ENCODE peak calls at places on chromosomes 3 and 15, in six cellular contexts. G is HepG2, O is GM12892, T is H1, C is GM12878, R is K562. X is an unnamed sample.

GRCh38 chr15:30023798-30024295 is 58.9 kb upstream of the GOLGA8J start:
- DNase-seq in G (no peak), O (no peak), T (no peak), C (no peak), R (no peak), X (no peak)

GRCh38 chr15:90872481-90873184 is 4.2 kb downstream of the FURIN start:
- DNase-seq in G (peak; percentile 56), O (peak; percentile 43), T (no peak), C (no peak), R (peak; percentile 45), X (no peak)

GRCh38 chr3:24494616-24495333 is at the start of gene THRB:
- DNase-seq in G (peak; percentile 56), O (peak; percentile 37), T (peak; percentile 82), C (no peak), R (peak; percentile 77), X (peak; percentile 37)

GRCh38 chr3:30124435-30125390 is 481.7 kb upstream of the TGFBR2 start:
- DNase-seq in G (no peak), O (no peak), T (no peak), C (no peak), R (no peak), X (no peak)

GRCh38 chr15:90221251-90221900 is 12.4 kb downstream of the CIB1 start:
- DNase-seq in G (peak; percentile 67), O (peak; percentile 58), T (peak; percentile 83), C (no peak), R (peak; percentile 45), X (peak; percentile 74)

GRCh38 chr15:91224750-91225380 is 124.8 kb downstream of the SV2B start:
- DNase-seq in G (peak; percentile 25), O (peak; percentile 17), T (peak; percentile 61), C (peak; percentile 5), R (peak; percentile 48), X (peak; percentile 26)

GRCh38 chr15:70324001-70324974 is 226.6 kb upstream of the TLE3 start:
- DNase-seq in G (no peak), O (no peak), T (peak; percentile 8), C (no peak), R (no peak), X (no peak)

GRCh38 chr3:70550723-70551319 is 238.4 kb upstream of the MDFIC2 start:
- DNase-seq in G (peak; percentile 42), O (no peak), T (peak; percentile 85), C (no peak), R (no peak), X (no peak)

GRCh38 chr3:194671511-194671899 is 486 bp downstream of the LSG1 start:
- DNase-seq in G (peak; percentile 28), O (no peak), T (no peak), C (no peak), R (peak; percentile 32), X (no peak)

GRCh38 chr3:167740961-167741587 is 5.6 kb downstream of the SERPINI1 start:
- DNase-seq in G (peak; percentile 43), O (no peak), T (no peak), C (no peak), R (no peak), X (no peak)

DNA sequence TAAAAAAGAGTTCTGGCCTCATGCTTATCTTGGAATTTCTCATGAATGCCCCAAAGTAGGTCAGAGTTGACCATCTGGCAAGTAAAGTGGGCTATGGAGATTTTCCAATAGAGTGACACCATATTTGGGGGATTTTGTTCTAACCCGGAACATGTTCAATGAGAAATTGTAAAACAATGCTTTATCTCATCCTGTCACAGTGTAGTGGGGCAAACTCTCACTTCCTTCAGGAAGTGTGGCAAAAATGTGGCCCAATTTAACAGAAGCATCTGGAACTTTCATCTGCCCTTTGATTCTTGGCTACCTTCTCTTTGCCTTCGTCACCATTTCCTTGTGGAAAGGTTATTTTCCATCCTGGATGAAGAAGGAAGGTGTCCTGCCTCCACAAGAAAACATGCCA is 70.8 kb downstream of the ADAMTS9 start:
- DNase-seq in G (no peak), O (no peak), T (no peak), C (no peak), R (no peak), X (no peak)
- TF ChIP-seq TAF1 in G (no peak), O (no peak), T (no peak), C (no peak), R (no peak), X (no peak)

GRCh38 chr3:42841332-42841731 is 32.1 kb downstream of the ACKR2 start:
- DNase-seq in G (no peak), O (no peak), T (no peak), C (no peak), R (no peak), X (no peak)

GRCh38 chr3:42838571-42838970 is 29.3 kb downstream of the ACKR2 start:
- DNase-seq in G (no peak), O (no peak), T (no peak), C (no peak), R (no peak), X (no peak)

GRCh38 chr3:42836545-42837123 is 27.4 kb downstream of the ACKR2 start:
- DNase-seq in G (no peak), O (no peak), T (no peak), C (no peak), R (peak; percentile 65), X (no peak)

GRCh38 chr3:42843730-42844713 is 31.7 kb downstream of the CYP8B1 start:
- DNase-seq in G (no peak), O (no peak), T (peak; percentile 46), C (no peak), R (no peak), X (no peak)

GRCh38 chr3:42839616-42840015 is 30.4 kb downstream of the ACKR2 start:
- DNase-seq in G (peak; percentile 73), O (no peak), T (no peak), C (peak; percentile 45), R (peak; percentile 77), X (peak; percentile 28)
- TF ChIP-seq TAF1 in G (no peak), O (no peak), T (no peak), C (no peak), R (no peak), X (no peak)

GRCh38 chr3:49803464-49804140 is 541 bp downstream of the INKA1 start:
- DNase-seq in G (no peak), O (peak; percentile 53), T (no peak), C (no peak), R (peak; percentile 70), X (no peak)

GRCh38 chr3:49805884-49806701 is 3.0 kb downstream of the INKA1 start:
- DNase-seq in G (no peak), O (no peak), T (no peak), C (no peak), R (peak; percentile 31), X (no peak)

GRCh38 chr3:49805367-49805782 is 2.3 kb downstream of the INKA1 start:
- DNase-seq in G (no peak), O (no peak), T (no peak), C (no peak), R (no peak), X (no peak)

GRCh38 chr3:49802719-49803463 is at the start of gene INKA1:
- DNase-seq in G (peak; percentile 75), O (peak; percentile 94), T (peak; percentile 94), C (no peak), R (peak; percentile 87), X (peak; percentile 91)

GRCh38 chr3:49804141-49805041 is 1.3 kb downstream of the INKA1 start:
- DNase-seq in G (no peak), O (no peak), T (no peak), C (no peak), R (no peak), X (no peak)
- TF ChIP-seq TAF1 in G (no peak), O (no peak), T (no peak), C (no peak), R (no peak), X (no peak)

GRCh38 chr3:27360113-27361078 is 8.8 kb downstream of the NEK10 start:
- DNase-seq in G (peak; percentile 99), O (no peak), T (no peak), C (no peak), R (no peak), X (no peak)
- TF ChIP-seq TAF1 in G (peak; percentile 43), O (no peak), T (no peak), C (no peak), R (no peak), X (no peak)

GRCh38 chr3:126469479-126469878 is 6.2 kb downstream of the ZXDC start:
- DNase-seq in G (no peak), O (no peak), T (no peak), C (no peak), R (no peak), X (no peak)
- TF ChIP-seq TAF1 in G (no peak), O (no peak), T (no peak), C (no peak), R (no peak), X (no peak)

GRCh38 chr3:38454884-38455638 is 1.4 kb downstream of the ACVR2B start:
- DNase-seq in G (peak; percentile 81), O (peak; percentile 43), T (peak; percentile 92), C (no peak), R (peak; percentile 87), X (peak; percentile 46)
- TF ChIP-seq TAF1 in G (peak; percentile 78), O (no peak), T (peak; percentile 86), C (no peak), R (no peak), X (no peak)

GRCh38 chr3:135085696-135086436 is 290.8 kb downstream of the EPHB1 start:
- DNase-seq in G (no peak), O (no peak), T (no peak), C (no peak), R (no peak), X (no peak)
- TF ChIP-seq TAF1 in G (no peak), O (no peak), T (no peak), C (no peak), R (no peak), X (no peak)

GRCh38 chr15:71447328-71448250 is 332.3 kb downstream of the THSD4 start:
- DNase-seq in G (no peak), O (no peak), T (no peak), C (no peak), R (no peak), X (no peak)
- TF ChIP-seq TAF1 in G (no peak), O (no peak), T (no peak), C (no peak), R (no peak), X (no peak)

GRCh38 chr3:58491506-58492384 is at the start of gene KCTD6:
- DNase-seq in G (peak; percentile 81), O (peak; percentile 88), T (peak; percentile 95), C (peak; percentile 57), R (peak; percentile 89), X (peak; percentile 90)
- TF ChIP-seq TAF1 in G (no peak), O (no peak), T (no peak), C (no peak), R (no peak), X (no peak)

DNA sequence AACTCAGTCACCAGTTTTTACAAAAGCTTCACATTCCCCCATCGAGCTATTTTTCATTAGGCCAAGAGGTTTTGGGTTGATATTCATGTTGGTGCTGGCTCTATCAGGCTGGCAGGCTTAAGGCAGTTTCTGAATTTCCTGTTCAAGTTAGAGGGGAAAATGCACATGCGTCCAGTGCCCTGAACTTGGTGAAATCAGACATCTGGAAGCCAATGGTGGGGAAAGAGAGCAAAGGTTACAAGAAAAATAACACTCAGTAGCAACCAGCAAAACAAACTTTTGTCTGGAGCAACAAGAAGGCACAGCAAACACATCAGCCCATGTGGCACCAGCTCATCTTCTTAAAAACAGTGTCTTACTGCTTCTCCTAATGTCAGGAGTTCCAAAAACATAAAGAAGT is 155.6 kb upstream of the TSC22D2 start:
- DNase-seq in G (peak; percentile 22), O (no peak), T (no peak), C (no peak), R (no peak), X (no peak)
- TF ChIP-seq TAF1 in G (no peak), O (no peak), T (no peak), C (no peak), R (no peak), X (no peak)